ENCODE peak calls at places on chromosomes 6 and 20, in four cellular contexts. One of them, this sample, is unnamed.

GRCh38 chr6:132252113-132252512 is 149.2 kb downstream of the MOXD1 start:
- DNase-seq in right lobe of liver: no peak
- DNase-seq in AG04450: no peak
- DNase-seq in HL-60: no peak
- DNase-seq in this sample: no peak

GRCh38 chr20:54027704-54028103 is 42.7 kb downstream of the BCAS1 start:
- DNase-seq in right lobe of liver: no peak
- DNase-seq in AG04450: no peak
- DNase-seq in HL-60: no peak
- DNase-seq in this sample: no peak

GRCh38 chr6:107275330-107275865 is 160.1 kb upstream of the BEND3 start:
- DNase-seq in right lobe of liver: no peak
- DNase-seq in AG04450: no peak
- DNase-seq in HL-60: no peak
- DNase-seq in this sample: no peak

GRCh38 chr6:50992704-50993625 is 174.3 kb downstream of the TFAP2B start:
- DNase-seq in right lobe of liver: no peak
- DNase-seq in AG04450: no peak
- DNase-seq in HL-60: no peak
- DNase-seq in this sample: no peak

GRCh38 chr20:50138120-50138478 is 15.4 kb downstream of the PEDS1 start:
- DNase-seq in right lobe of liver: peak; percentile 75
- DNase-seq in AG04450: no peak
- DNase-seq in HL-60: no peak
- DNase-seq in this sample: no peak

GRCh38 chr6:43276180-43277082 is 21.6 kb upstream of the SLC22A7 start:
- DNase-seq in right lobe of liver: peak; percentile 87
- DNase-seq in AG04450: no peak
- DNase-seq in HL-60: peak; percentile 29
- DNase-seq in this sample: no peak

GRCh38 chr6:45655630-45656422 is 278.1 kb upstream of the SUPT3H start:
- DNase-seq in right lobe of liver: no peak
- DNase-seq in AG04450: peak; percentile 93
- DNase-seq in HL-60: no peak
- DNase-seq in this sample: no peak

GRCh38 chr20:50439539-50440453 is 70.4 kb upstream of the PTPN1 start:
- DNase-seq in right lobe of liver: no peak
- DNase-seq in AG04450: no peak
- DNase-seq in HL-60: no peak
- DNase-seq in this sample: no peak

GRCh38 chr6:26205625-26206574 is 118.7 kb downstream of the HFE start:
- DNase-seq in right lobe of liver: no peak
- DNase-seq in AG04450: peak; percentile 73
- DNase-seq in HL-60: peak; percentile 73
- DNase-seq in this sample: no peak

GRCh38 chr20:14553774-14554524 is 216.5 kb upstream of the FLRT3 start:
- DNase-seq in right lobe of liver: no peak
- DNase-seq in AG04450: no peak
- DNase-seq in HL-60: no peak
- DNase-seq in this sample: no peak

GRCh38 chr6:106163446-106163965 is 77.4 kb downstream of the PRDM1 start:
- DNase-seq in right lobe of liver: no peak
- DNase-seq in AG04450: peak; percentile 58
- DNase-seq in HL-60: peak; percentile 81
- DNase-seq in this sample: no peak

GRCh38 chr6:162999575-163000285 is 272.0 kb downstream of the PACRG start:
- DNase-seq in right lobe of liver: no peak
- DNase-seq in AG04450: no peak
- DNase-seq in HL-60: no peak
- DNase-seq in this sample: no peak

GRCh38 chr6:71250050-71250689 is 38.4 kb upstream of the OGFRL1 start:
- DNase-seq in right lobe of liver: no peak
- DNase-seq in AG04450: peak; percentile 29
- DNase-seq in HL-60: peak; percentile 41
- DNase-seq in this sample: no peak

GRCh38 chr6:139832906-139833305 is 458.5 kb upstream of the CITED2 start:
- DNase-seq in right lobe of liver: no peak
- DNase-seq in AG04450: no peak
- DNase-seq in HL-60: no peak
- DNase-seq in this sample: no peak

GRCh38 chr20:14055127-14055742 is 59.9 kb downstream of the MACROD2 start:
- DNase-seq in right lobe of liver: no peak
- DNase-seq in AG04450: peak; percentile 20
- DNase-seq in HL-60: peak; percentile 50
- DNase-seq in this sample: no peak

GRCh38 chr6:13813011-13813410 is 1.3 kb downstream of the MCUR1 start:
- DNase-seq in right lobe of liver: no peak
- DNase-seq in AG04450: no peak
- DNase-seq in HL-60: no peak
- DNase-seq in this sample: no peak
- H3K27ac ChIP-seq in right lobe of liver: peak overlapping the region; percentile 95
- H3K27ac ChIP-seq in AG04450: no peak overlapping the region
- H3K27ac ChIP-seq in HL-60: peak overlapping the region; percentile 80
- H3K27ac ChIP-seq in this sample: peak overlapping the region; percentile 92

DNA sequence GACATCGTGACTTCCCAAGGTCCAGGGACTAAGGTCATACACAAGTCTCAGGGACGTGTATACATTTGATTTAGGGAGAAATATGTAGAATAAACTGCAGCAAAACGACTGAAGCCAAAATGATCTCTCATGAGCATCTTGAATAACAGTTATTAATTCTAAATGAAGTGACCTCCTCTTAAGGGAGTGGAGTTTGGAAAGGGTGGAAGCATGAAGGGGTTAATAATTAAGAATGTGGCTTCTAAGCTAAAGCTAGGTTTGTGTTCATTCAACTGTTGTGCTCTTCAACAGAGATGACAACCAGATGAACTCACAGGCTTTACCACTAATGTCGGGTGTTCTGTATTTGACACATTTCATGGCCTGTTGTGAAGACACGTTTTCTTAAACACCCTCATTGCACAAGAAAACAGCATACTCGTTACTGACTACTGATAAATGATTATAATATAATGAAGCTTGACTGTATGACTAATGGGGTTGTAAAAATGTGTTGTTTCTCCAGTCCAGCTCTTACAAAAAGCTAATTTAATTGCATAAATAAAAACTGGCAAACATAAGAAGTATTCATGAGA is 1.5 kb downstream of the PPP1R14C start:
- DNase-seq in right lobe of liver: no peak
- DNase-seq in AG04450: no peak
- DNase-seq in HL-60: no peak
- DNase-seq in this sample: no peak
- H3K4me3 ChIP-seq in right lobe of liver: no peak overlapping the region
- H3K4me3 ChIP-seq in AG04450: no peak overlapping the region
- H3K4me3 ChIP-seq in HL-60: no peak overlapping the region
- H3K4me3 ChIP-seq in this sample: peak overlapping the region; percentile 53

GRCh38 chr6:130019796-130020105 is 1.4 kb downstream of the L3MBTL3 start:
- DNase-seq in right lobe of liver: no peak
- DNase-seq in AG04450: no peak
- DNase-seq in HL-60: no peak
- DNase-seq in this sample: no peak
- H3K27ac ChIP-seq in right lobe of liver: peak overlapping the region; percentile 87
- H3K27ac ChIP-seq in AG04450: no peak overlapping the region
- H3K27ac ChIP-seq in HL-60: peak overlapping the region; percentile 70
- H3K27ac ChIP-seq in this sample: peak overlapping the region; percentile 78

GRCh38 chr6:17900011-17900410 is 87.4 kb downstream of the KIF13A start:
- DNase-seq in right lobe of liver: no peak
- DNase-seq in AG04450: no peak
- DNase-seq in HL-60: no peak
- DNase-seq in this sample: no peak

GRCh38 chr6:17905611-17906592 is 81.5 kb downstream of the KIF13A start:
- DNase-seq in right lobe of liver: no peak
- DNase-seq in AG04450: no peak
- DNase-seq in HL-60: no peak
- DNase-seq in this sample: no peak

GRCh38 chr6:17901493-17901892 is 85.9 kb downstream of the KIF13A start:
- DNase-seq in right lobe of liver: no peak
- DNase-seq in AG04450: no peak
- DNase-seq in HL-60: no peak
- DNase-seq in this sample: no peak

GRCh38 chr6:17904491-17905120 is 82.8 kb downstream of the KIF13A start:
- DNase-seq in right lobe of liver: no peak
- DNase-seq in AG04450: no peak
- DNase-seq in HL-60: no peak
- DNase-seq in this sample: no peak

GRCh38 chr6:17902953-17903352 is 84.5 kb downstream of the KIF13A start:
- DNase-seq in right lobe of liver: no peak
- DNase-seq in AG04450: no peak
- DNase-seq in HL-60: no peak
- DNase-seq in this sample: no peak
- H3K4me3 ChIP-seq in right lobe of liver: no peak overlapping the region
- H3K4me3 ChIP-seq in AG04450: no peak overlapping the region
- H3K4me3 ChIP-seq in HL-60: no peak overlapping the region
- H3K4me3 ChIP-seq in this sample: no peak overlapping the region

GRCh38 chr20:37987602-37988290 is 45.5 kb downstream of the TTI1 start:
- DNase-seq in right lobe of liver: no peak
- DNase-seq in AG04450: no peak
- DNase-seq in HL-60: no peak
- DNase-seq in this sample: no peak
- H3K27ac ChIP-seq in right lobe of liver: peak overlapping the region; percentile 70
- H3K27ac ChIP-seq in AG04450: no peak overlapping the region
- H3K27ac ChIP-seq in HL-60: no peak overlapping the region
- H3K27ac ChIP-seq in this sample: peak overlapping the region; percentile 74

This sample was measured in upper lobe of right lung.